ENCODE peak calls at places on chromosomes 1 and 21, in four cellular contexts. N is HCT116, Y is K562, V is HepG2. T is an unnamed sample.

GRCh38 chr1:177969825-177970371 is at the start of gene SEC16B:
- DNase-seq in N (no peak), Y (no peak), V (peak), T (no peak)

GRCh38 chr1:103584537-103584936 is 13.1 kb downstream of the AMY2B start:
- DNase-seq in N (no peak), Y (no peak), V (no peak), T (no peak)

GRCh38 chr1:87814573-87814972 is 485.9 kb downstream of the LMO4 start:
- DNase-seq in N (no peak), Y (no peak), V (no peak), T (no peak)

GRCh38 chr1:161119379-161120061 is 1.6 kb downstream of the NIT1 start:
- DNase-seq in N (peak), Y (peak), V (no peak), T (no peak)

GRCh38 chr1:85048296-85049064 is at the start of gene MCOLN3:
- DNase-seq in N (peak), Y (peak), V (no peak), T (no peak)

GRCh38 chr1:77025599-77025998 is 158.3 kb downstream of the ST6GALNAC5 start:
- DNase-seq in N (no peak), Y (no peak), V (no peak), T (no peak)

GRCh38 chr1:109210058-109210457 is 3.7 kb upstream of the SARS1 start:
- DNase-seq in N (no peak), Y (no peak), V (no peak), T (no peak)

GRCh38 chr1:204074274-204075115 is 1.6 kb downstream of the SOX13 start:
- DNase-seq in N (no peak), Y (no peak), V (peak), T (no peak)

GRCh38 chr1:15153842-15154479 is 414 bp downstream of the TMEM51 start:
- DNase-seq in N (no peak), Y (peak), V (no peak), T (no peak)

GRCh38 chr21:32018381-32018780 is 145.6 kb downstream of the HUNK start:
- DNase-seq in N (no peak), Y (no peak), V (peak), T (no peak)

GRCh38 chr1:37849480-37849879 is 9.9 kb downstream of the MTF1 start:
- DNase-seq in N (no peak), Y (no peak), V (no peak), T (no peak)

GRCh38 chr1:243507672-243508302 is 251.9 kb downstream of the SDCCAG8 start:
- DNase-seq in N (no peak), Y (no peak), V (no peak), T (no peak)

GRCh38 chr21:40179167-40179566 is 311.9 kb downstream of the PCP4 start:
- DNase-seq in N (no peak), Y (no peak), V (no peak), T (no peak)

GRCh38 chr1:47189844-47190562 is at the start of gene PDZK1IP1:
- DNase-seq in N (no peak), Y (peak), V (no peak), T (no peak)

GRCh38 chr21:45466330-45467220 is 61.6 kb downstream of the COL18A1 start:
- DNase-seq in N (no peak), Y (no peak), V (no peak), T (no peak)

GRCh38 chr1:45659222-45659621 is 27.1 kb downstream of the GPBP1L1 start:
- DNase-seq in N (no peak), Y (no peak), V (no peak), T (no peak)

GRCh38 chr1:184821658-184822057 is 67.0 kb upstream of the EDEM3 start:
- DNase-seq in N (no peak), Y (no peak), V (no peak), T (no peak)

GRCh38 chr21:34552324-34553198 is 40.6 kb upstream of the KCNE1 start:
- DNase-seq in N (no peak), Y (no peak), V (no peak), T (no peak)

GRCh38 chr1:203057831-203058673 is 27.8 kb downstream of the MYOG start:
- DNase-seq in N (no peak), Y (no peak), V (no peak), T (no peak)

GRCh38 chr21:46425061-46425460 is 33.6 kb upstream of the DIP2A start:
- DNase-seq in N (no peak), Y (no peak), V (no peak), T (no peak)

GRCh38 chr1:21537932-21538630 is 28.9 kb downstream of the ALPL start:
- DNase-seq in N (no peak), Y (no peak), V (peak), T (no peak)

GRCh38 chr1:66916320-66916719 is 8.3 kb downstream of the DNAI4 start:
- DNase-seq in N (no peak), Y (peak), V (peak), T (no peak)

GRCh38 chr21:26167593-26167992 is 3.0 kb downstream of the APP start:
- DNase-seq in N (no peak), Y (no peak), V (no peak), T (no peak)
- TF ChIP-seq TCF7L2 in N (no peak), Y (no peak), V (no peak), T (no peak)

GRCh38 chr1:113192242-113192641 is 119.2 kb downstream of the LRIG2 start:
- DNase-seq in N (no peak), Y (no peak), V (no peak), T (no peak)
- H3K27ac ChIP-seq in N (peak), Y (no peak), V (no peak), T (no peak)

GRCh38 chr1:156896490-156897033 is 3.0 kb downstream of the PEAR1 start:
- DNase-seq in N (peak), Y (no peak), V (peak), T (peak)
- TF ChIP-seq SIN3A in N (no peak), Y (no peak), V (no peak), T (no peak)

DNA sequence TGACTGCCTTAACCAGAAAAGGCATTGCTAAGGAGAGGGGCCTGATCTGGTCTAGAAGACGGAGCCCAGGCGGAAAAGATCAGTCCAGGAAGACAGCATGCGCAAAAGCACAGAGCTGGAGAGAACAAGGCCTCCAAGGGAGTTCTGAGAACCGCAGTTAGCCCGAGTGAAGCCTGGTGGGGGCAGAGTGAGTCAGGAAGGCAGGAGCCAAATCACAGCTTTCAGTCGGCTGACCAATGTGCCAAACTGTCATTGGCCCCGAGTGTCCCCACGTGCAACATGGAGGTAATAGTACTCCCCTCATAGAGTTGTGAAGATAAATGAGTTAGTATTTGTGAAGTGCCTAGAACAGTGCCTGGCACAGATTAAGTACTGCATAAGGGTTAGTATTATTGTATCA is 1.2 kb upstream of the TSPAN2 start:
- DNase-seq in N (no peak), Y (no peak), V (no peak), T (no peak)
- TF ChIP-seq TCF7L2 in N (no peak), Y (no peak), V (no peak), T (no peak)

DNA sequence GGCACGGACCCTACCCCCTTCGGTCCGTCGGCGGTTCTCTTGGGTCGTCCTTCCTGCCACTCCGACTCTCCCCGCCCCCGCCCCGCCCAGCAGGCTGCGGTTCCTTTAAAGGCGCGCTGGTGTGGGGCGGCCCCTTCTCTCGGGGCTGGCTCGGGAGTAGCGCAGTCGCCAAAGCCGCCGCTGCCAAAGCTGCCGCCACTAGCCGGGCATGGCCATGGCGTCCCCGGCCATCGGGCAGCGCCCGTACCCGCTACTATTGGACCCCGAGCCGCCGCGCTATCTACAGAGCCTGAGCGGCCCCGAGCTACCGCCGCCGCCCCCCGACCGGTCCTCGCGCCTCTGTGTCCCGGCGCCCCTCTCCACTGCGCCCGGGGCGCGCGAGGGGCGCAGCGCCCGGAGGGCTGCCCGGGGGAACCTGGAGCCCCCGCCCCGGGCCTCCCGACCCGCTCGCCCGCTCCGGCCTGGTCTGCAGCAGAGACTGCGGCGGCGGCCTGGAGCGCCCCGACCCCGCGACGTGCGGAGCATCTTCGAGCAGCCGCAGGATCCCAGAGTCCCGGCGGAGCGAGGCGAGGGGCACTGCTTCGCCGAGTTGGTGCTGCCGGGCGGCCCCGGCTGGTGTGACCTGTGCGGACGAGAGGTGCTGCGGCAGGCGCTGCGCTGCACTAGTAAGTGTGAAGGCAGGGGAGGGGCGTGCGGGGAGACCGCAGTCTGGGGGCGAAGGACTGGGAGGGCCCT is at the start of gene RASSF5:
- DNase-seq in N (no peak), Y (peak), V (no peak), T (no peak)
- H3K27ac ChIP-seq in N (no peak), Y (no peak), V (no peak), T (no peak)

T was measured in Panc1.